ENCODE peak calls at places on chromosome 10, in five cellular contexts. F is CD8-positive, alpha-beta memory T cell; K is fibroblast of the aortic adventitia; M is mesendoderm; C is ovary. L is an unnamed sample.

GRCh38 chr10:50395279-50395678 is 144.0 kb upstream of the ASAH2 start:
- DNase-seq in F (no peak), K (peak), M (no peak), C (no peak), L (peak)

GRCh38 chr10:47206449-47207279 is 93.3 kb upstream of the GDF10 start:
- DNase-seq in F (peak), K (peak), M (no peak), C (no peak), L (peak)

GRCh38 chr10:69742928-69743602 is 58.6 kb upstream of the COL13A1 start:
- DNase-seq in F (no peak), K (peak), M (peak), C (no peak), L (peak)

GRCh38 chr10:57715233-57715632 is 552.5 kb downstream of the IPMK start:
- DNase-seq in F (no peak), K (no peak), M (no peak), C (no peak), L (no peak)

GRCh38 chr10:71266918-71267442 is 52.1 kb upstream of the SLC29A3 start:
- DNase-seq in F (no peak), K (peak), M (no peak), C (no peak), L (no peak)

GRCh38 chr10:89702121-89702480 is 711 bp downstream of the KIF20B start:
- DNase-seq in F (no peak), K (no peak), M (no peak), C (no peak), L (no peak)

GRCh38 chr10:22250897-22251605 is 33.2 kb upstream of the EBLN1 start:
- DNase-seq in F (no peak), K (peak), M (no peak), C (no peak), L (no peak)

GRCh38 chr10:89478739-89479116 is 56.7 kb downstream of the SLC16A12 start:
- DNase-seq in F (no peak), K (peak), M (peak), C (no peak), L (no peak)

GRCh38 chr10:69439350-69439739 is 11.9 kb upstream of the TSPAN15 start:
- DNase-seq in F (no peak), K (no peak), M (no peak), C (no peak), L (peak)

GRCh38 chr10:6068422-6068821 is 6.3 kb upstream of the IL2RA start:
- DNase-seq in F (peak), K (no peak), M (no peak), C (no peak), L (no peak)

GRCh38 chr10:123297175-123297574 is 143.0 kb downstream of the BUB3 start:
- DNase-seq in F (no peak), K (no peak), M (no peak), C (no peak), L (no peak)

GRCh38 chr10:31702005-31702404 is 226.6 kb downstream of the ARHGAP12 start:
- DNase-seq in F (no peak), K (no peak), M (no peak), C (no peak), L (no peak)

GRCh38 chr10:79130255-79130654 is 61.5 kb downstream of the ZMIZ1 start:
- DNase-seq in F (no peak), K (no peak), M (no peak), C (no peak), L (no peak)

GRCh38 chr10:31143331-31143935 is 111.8 kb upstream of the ZNF438 start:
- DNase-seq in F (no peak), K (no peak), M (no peak), C (no peak), L (no peak)

GRCh38 chr10:12782537-12782936 is 219.0 kb downstream of the CCDC3 start:
- DNase-seq in F (no peak), K (peak), M (peak), C (peak), L (peak)

GRCh38 chr10:116888380-116889055 is 39.2 kb downstream of the ENO4 start:
- DNase-seq in F (no peak), K (peak), M (peak), C (no peak), L (peak)

GRCh38 chr10:120891367-120891766 is 40.2 kb downstream of the WDR11 start:
- DNase-seq in F (no peak), K (peak), M (peak), C (no peak), L (no peak)

GRCh38 chr10:48658243-48658888 is 26.3 kb upstream of the WDFY4 start:
- DNase-seq in F (no peak), K (peak), M (peak), C (peak), L (peak)

GRCh38 chr10:82340166-82340565 is 465.2 kb downstream of the NRG3 start:
- DNase-seq in F (no peak), K (no peak), M (no peak), C (no peak), L (no peak)

GRCh38 chr10:10418397-10418796 is 599.3 kb upstream of the CELF2 start:
- DNase-seq in F (no peak), K (no peak), M (no peak), C (no peak), L (no peak)

GRCh38 chr10:92419740-92420553 is 129.0 kb downstream of the MARCHF5 start:
- DNase-seq in F (no peak), K (peak), M (peak), C (peak), L (peak)

GRCh38 chr10:119996944-119997343 is 104.4 kb downstream of the SEC23IP start:
- DNase-seq in F (no peak), K (no peak), M (no peak), C (no peak), L (no peak)

GRCh38 chr10:131682271-131682962 is 218.4 kb upstream of the PPP2R2D start:
- DNase-seq in F (no peak), K (no peak), M (no peak), C (no peak), L (no peak)
- H3K4me3 ChIP-seq in F (no peak), K (no peak), M (no peak), C (no peak), L (no peak)

DNA sequence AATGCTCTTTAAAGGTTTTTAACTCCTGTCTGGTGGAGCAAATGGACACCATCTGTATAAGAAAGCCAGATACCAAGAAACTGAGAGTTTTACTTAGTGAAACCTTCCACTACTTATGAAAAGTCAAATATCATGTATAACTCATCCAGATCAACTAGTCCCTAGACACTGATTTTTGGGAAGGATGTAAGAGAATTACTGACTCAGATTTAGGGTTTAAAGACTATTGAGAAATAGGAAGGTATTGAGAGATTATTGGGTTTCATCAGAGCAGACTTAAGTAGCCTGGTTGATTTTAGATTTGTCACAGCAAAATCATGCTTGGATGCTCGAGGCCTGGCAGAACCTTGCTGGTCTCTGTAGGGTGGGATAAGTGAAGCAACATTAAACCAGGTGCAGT is 3.1 kb downstream of the CSTF2T start:
- DNase-seq in F (no peak), K (peak), M (no peak), C (no peak), L (no peak)
- H3K4me3 ChIP-seq in F (no peak), K (no peak), M (no peak), C (no peak), L (no peak)

GRCh38 chr10:97850446-97850845 is 803 bp downstream of the GOLGA7B start:
- DNase-seq in F (peak), K (no peak), M (peak), C (no peak), L (no peak)

GRCh38 chr10:97852277-97852676 is 2.6 kb downstream of the GOLGA7B start:
- DNase-seq in F (no peak), K (no peak), M (no peak), C (no peak), L (no peak)

GRCh38 chr10:97851341-97852001 is 1.8 kb downstream of the GOLGA7B start:
- DNase-seq in F (peak), K (no peak), M (no peak), C (no peak), L (no peak)

GRCh38 chr10:97849491-97850402 is at the start of gene GOLGA7B:
- DNase-seq in F (peak), K (no peak), M (peak), C (no peak), L (peak)

DNA sequence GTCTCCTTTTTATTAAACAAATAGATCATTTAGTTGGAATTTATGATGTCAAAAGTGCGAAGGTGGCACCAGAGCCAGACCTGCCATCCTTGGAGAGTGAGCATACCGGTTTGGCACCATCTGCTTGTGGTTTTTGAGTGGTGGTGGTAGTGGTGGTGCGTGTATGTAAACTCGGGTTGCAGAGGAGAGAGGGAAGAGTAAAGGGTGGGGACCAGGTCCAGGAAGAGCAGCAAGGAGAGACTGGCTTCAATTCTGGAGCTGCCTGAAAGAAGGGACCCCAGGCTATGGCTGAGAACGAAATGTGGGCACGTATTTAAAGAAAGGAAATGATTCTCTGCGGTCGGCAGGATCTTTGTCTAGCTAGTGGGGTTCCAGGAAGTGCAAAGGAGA is 547 bp upstream of the GOLGA7B start:
- DNase-seq in F (no peak), K (no peak), M (no peak), C (no peak), L (peak)
- H3K4me3 ChIP-seq in F (peak), K (no peak), M (no peak), C (no peak), L (no peak)

DNA sequence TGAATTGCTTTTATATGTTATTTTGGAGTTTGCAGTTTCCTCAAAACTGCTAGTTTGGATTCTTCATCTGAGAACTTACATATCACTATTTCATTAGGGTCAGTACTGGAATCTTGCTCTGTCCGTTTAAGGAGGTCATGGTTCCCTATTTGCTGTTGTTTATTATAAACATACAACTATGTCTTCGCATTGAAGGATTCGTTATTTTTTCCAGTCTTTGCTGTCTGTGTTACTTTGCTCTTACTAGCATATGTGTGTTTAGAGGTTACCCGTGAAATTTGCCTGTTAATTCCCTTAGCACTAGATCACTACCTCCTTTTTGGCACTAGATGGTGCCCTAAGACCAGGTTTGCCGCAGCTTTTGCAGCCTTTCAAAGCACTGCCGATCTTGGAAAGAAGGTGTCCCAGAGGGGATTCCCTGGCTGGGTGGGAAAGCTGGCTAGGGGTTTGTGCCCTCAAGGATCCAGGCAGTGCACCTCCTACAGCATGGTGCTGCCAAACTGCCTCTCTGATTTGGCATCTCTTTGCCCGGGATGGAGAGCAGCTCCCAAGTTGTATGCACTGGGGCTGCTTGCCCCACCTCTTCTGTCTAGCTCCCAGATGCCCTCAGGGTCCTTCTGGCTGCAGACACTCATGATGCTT is 103.1 kb upstream of the APBB1IP start:
- DNase-seq in F (peak), K (peak), M (peak), C (no peak), L (peak)
- H3K4me3 ChIP-seq in F (peak), K (peak), M (no peak), C (no peak), L (peak)

DNA sequence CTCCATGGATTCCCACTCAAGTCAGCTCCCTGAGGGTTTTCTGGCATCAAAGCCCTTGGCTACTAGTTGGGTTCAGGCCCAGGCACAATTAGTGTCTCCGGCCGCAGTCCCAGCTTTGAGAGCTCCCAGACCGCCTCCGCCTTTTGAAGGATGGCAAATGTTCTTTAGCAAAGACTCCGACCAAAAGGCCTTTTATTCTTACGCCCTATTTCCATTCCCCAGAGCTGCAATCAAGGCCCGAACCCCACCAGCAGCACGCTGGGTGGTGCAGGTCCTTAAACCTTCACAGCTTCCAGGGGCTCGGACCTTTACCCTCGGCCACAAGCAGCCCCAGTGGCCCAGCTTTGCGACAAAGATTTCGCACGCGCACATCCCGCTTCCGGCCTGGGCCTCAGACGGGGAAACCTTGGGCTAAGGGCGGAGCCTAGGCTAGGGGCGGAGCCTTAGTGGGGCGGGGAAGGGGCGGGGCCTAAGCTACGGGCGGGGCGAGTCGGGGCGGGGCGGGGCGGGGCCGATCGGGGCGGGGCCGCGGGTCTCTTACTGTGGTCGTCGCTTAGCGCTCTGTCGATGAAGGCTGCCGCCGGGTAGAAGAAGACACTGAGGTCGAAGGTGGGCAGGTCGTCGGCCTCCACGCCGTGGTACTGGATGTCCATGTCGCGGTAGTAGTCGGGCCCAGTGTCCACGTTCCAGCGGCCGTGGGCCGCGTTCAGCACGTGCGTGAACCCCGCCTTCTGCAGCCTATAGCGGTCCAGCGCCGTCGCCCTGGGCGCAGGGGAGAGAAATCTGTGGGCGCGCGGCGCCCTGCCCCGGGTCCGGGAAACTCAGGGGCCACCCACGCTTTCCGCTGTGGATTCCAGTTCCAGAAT is 68.0 kb upstream of the SAMD8 start:
- DNase-seq in F (peak), K (no peak), M (no peak), C (no peak), L (no peak)
- H3K4me3 ChIP-seq in F (no peak), K (no peak), M (no peak), C (no peak), L (no peak)

L was measured in small intestine.